ENCODE peak calls at places on chromosomes 12 and 14, in four cellular contexts. One of them, this sample, is unnamed.

GRCh38 chr12:116466536-116466935 is 92.6 kb upstream of the MAP1LC3B2 start:
- DNase-seq in K562: no peak
- DNase-seq in H1: no peak
- DNase-seq in HepG2: no peak
- DNase-seq in this sample: no peak

GRCh38 chr12:65854629-65855028 is 30.3 kb downstream of the HMGA2 start:
- DNase-seq in H1: no peak
- DNase-seq in K562: no peak
- DNase-seq in HepG2: peak; percentile 39
- DNase-seq in this sample: no peak

GRCh38 chr12:92044435-92044834 is 101.2 kb downstream of the BTG1 start:
- DNase-seq in K562: no peak
- DNase-seq in HepG2: no peak
- DNase-seq in H1: no peak
- DNase-seq in this sample: no peak

GRCh38 chr12:123815968-123816367 is 53.9 kb downstream of the DNAH10 start:
- DNase-seq in H1: no peak
- DNase-seq in HepG2: no peak
- DNase-seq in K562: no peak
- DNase-seq in this sample: no peak

GRCh38 chr12:49885663-49886461 is 17.8 kb downstream of the FAIM2 start:
- DNase-seq in K562: no peak
- DNase-seq in H1: no peak
- DNase-seq in HepG2: peak; percentile 47
- DNase-seq in this sample: no peak

GRCh38 chr14:73762375-73762822 is 48.2 kb upstream of the PNMA1 start:
- DNase-seq in K562: peak; percentile 76
- DNase-seq in H1: no peak
- DNase-seq in HepG2: no peak
- DNase-seq in this sample: no peak

GRCh38 chr14:36870776-36871175 is 209.1 kb downstream of the PAX9 start:
- DNase-seq in H1: no peak
- DNase-seq in HepG2: no peak
- DNase-seq in K562: peak; percentile 7
- DNase-seq in this sample: no peak

GRCh38 chr14:94355191-94355794 is 32.2 kb upstream of the SERPINA6 start:
- DNase-seq in HepG2: peak; percentile 85
- DNase-seq in H1: peak; percentile 56
- DNase-seq in K562: peak; percentile 4
- DNase-seq in this sample: no peak

GRCh38 chr14:26394114-26394855 is 203.5 kb downstream of the NOVA1 start:
- DNase-seq in K562: no peak
- DNase-seq in H1: no peak
- DNase-seq in HepG2: no peak
- DNase-seq in this sample: no peak

GRCh38 chr12:102879144-102879763 is 37.8 kb downstream of the PAH start:
- DNase-seq in K562: peak; percentile 47
- DNase-seq in H1: peak; percentile 47
- DNase-seq in HepG2: no peak
- DNase-seq in this sample: peak; percentile 75

GRCh38 chr14:61608245-61609142 is 86.8 kb upstream of the HIF1A start:
- DNase-seq in HepG2: peak; percentile 71
- DNase-seq in H1: no peak
- DNase-seq in K562: no peak
- DNase-seq in this sample: no peak

GRCh38 chr14:60904381-60904780 is 76.5 kb downstream of the TRMT5 start:
- DNase-seq in H1: no peak
- DNase-seq in K562: no peak
- DNase-seq in HepG2: no peak
- DNase-seq in this sample: no peak

GRCh38 chr14:49512147-49512551 is 74.0 kb downstream of the RPS29 start:
- DNase-seq in K562: no peak
- DNase-seq in H1: no peak
- DNase-seq in HepG2: no peak
- DNase-seq in this sample: peak; percentile 21

GRCh38 chr12:2244013-2244861 is 191.4 kb downstream of the CACNA1C start:
- DNase-seq in HepG2: peak; percentile 50
- DNase-seq in K562: no peak
- DNase-seq in H1: peak; percentile 57
- DNase-seq in this sample: no peak

GRCh38 chr12:30000401-30000800 is 216.7 kb upstream of the TMTC1 start:
- DNase-seq in K562: no peak
- DNase-seq in H1: no peak
- DNase-seq in HepG2: no peak
- DNase-seq in this sample: no peak

GRCh38 chr12:31645944-31646343 is 13.5 kb upstream of the ETFBKMT start:
- DNase-seq in K562: no peak
- DNase-seq in H1: no peak
- DNase-seq in HepG2: no peak
- DNase-seq in this sample: no peak

GRCh38 chr12:2582631-2583616 is 211.8 kb upstream of the FKBP4 start:
- DNase-seq in HepG2: peak; percentile 22
- DNase-seq in H1: peak; percentile 23
- DNase-seq in K562: peak; percentile 61
- DNase-seq in this sample: peak; percentile 41

GRCh38 chr14:40870252-40870651 is 736.4 kb upstream of the LRFN5 start:
- DNase-seq in K562: no peak
- DNase-seq in H1: no peak
- DNase-seq in HepG2: no peak
- DNase-seq in this sample: no peak

GRCh38 chr12:62776997-62777396 is 158.0 kb downstream of the PPM1H start:
- DNase-seq in H1: no peak
- DNase-seq in K562: no peak
- DNase-seq in HepG2: no peak
- DNase-seq in this sample: no peak

GRCh38 chr14:40413146-40413545 is 980.9 kb upstream of the FBXO33 start:
- DNase-seq in K562: no peak
- DNase-seq in HepG2: no peak
- DNase-seq in H1: no peak
- DNase-seq in this sample: no peak

GRCh38 chr12:107032266-107032665 is 45.3 kb upstream of the MTERF2 start:
- DNase-seq in HepG2: no peak
- DNase-seq in K562: peak; percentile 27
- DNase-seq in H1: no peak
- DNase-seq in this sample: no peak

GRCh38 chr12:106428379-106428778 is 70.8 kb downstream of the POLR3B start:
- DNase-seq in K562: no peak
- DNase-seq in HepG2: no peak
- DNase-seq in H1: no peak
- DNase-seq in this sample: no peak

GRCh38 chr12:27387473-27387872 is 54.8 kb downstream of the BMAL2 start:
- DNase-seq in HepG2: no peak
- DNase-seq in H1: no peak
- DNase-seq in K562: no peak
- DNase-seq in this sample: no peak

GRCh38 chr14:31420013-31420318 is 384 bp downstream of the HEATR5A start:
- DNase-seq in K562: peak; percentile 66
- DNase-seq in HepG2: peak; percentile 90
- DNase-seq in H1: no peak
- DNase-seq in this sample: peak; percentile 52

GRCh38 chr12:55974308-55974724 is 438 bp downstream of the RAB5B start:
- DNase-seq in HepG2: peak; percentile 31
- DNase-seq in H1: no peak
- DNase-seq in K562: peak; percentile 67
- DNase-seq in this sample: peak; percentile 60

GRCh38 chr12:79108962-79109361 is 244.4 kb downstream of the SYT1 start:
- DNase-seq in K562: no peak
- DNase-seq in H1: no peak
- DNase-seq in HepG2: no peak
- DNase-seq in this sample: no peak

GRCh38 chr12:107912421-107913004 is 138.0 kb downstream of the ASCL4 start:
- DNase-seq in K562: peak; percentile 84
- DNase-seq in HepG2: no peak
- DNase-seq in H1: no peak
- DNase-seq in this sample: peak; percentile 55

GRCh38 chr12:130634866-130635265 is 81.2 kb downstream of the RIMBP2 start:
- DNase-seq in H1: no peak
- DNase-seq in HepG2: no peak
- DNase-seq in K562: no peak
- DNase-seq in this sample: no peak

GRCh38 chr14:100484531-100485267 is 102.5 kb downstream of the BEGAIN start:
- DNase-seq in K562: no peak
- DNase-seq in HepG2: no peak
- DNase-seq in H1: no peak
- DNase-seq in this sample: no peak

GRCh38 chr14:33768458-33768830 is 182.4 kb downstream of the EGLN3 start:
- DNase-seq in HepG2: no peak
- DNase-seq in H1: no peak
- DNase-seq in K562: no peak
- DNase-seq in this sample: no peak

GRCh38 chr14:33762462-33762861 is 188.4 kb downstream of the EGLN3 start:
- DNase-seq in H1: no peak
- DNase-seq in HepG2: no peak
- DNase-seq in K562: no peak
- DNase-seq in this sample: no peak

GRCh38 chr14:33773205-33774030 is 177.5 kb downstream of the EGLN3 start:
- DNase-seq in K562: no peak
- DNase-seq in HepG2: no peak
- DNase-seq in H1: no peak
- DNase-seq in this sample: no peak

GRCh38 chr14:33765251-33765650 is 185.6 kb downstream of the EGLN3 start:
- DNase-seq in HepG2: no peak
- DNase-seq in K562: no peak
- DNase-seq in H1: no peak
- DNase-seq in this sample: no peak

DNA sequence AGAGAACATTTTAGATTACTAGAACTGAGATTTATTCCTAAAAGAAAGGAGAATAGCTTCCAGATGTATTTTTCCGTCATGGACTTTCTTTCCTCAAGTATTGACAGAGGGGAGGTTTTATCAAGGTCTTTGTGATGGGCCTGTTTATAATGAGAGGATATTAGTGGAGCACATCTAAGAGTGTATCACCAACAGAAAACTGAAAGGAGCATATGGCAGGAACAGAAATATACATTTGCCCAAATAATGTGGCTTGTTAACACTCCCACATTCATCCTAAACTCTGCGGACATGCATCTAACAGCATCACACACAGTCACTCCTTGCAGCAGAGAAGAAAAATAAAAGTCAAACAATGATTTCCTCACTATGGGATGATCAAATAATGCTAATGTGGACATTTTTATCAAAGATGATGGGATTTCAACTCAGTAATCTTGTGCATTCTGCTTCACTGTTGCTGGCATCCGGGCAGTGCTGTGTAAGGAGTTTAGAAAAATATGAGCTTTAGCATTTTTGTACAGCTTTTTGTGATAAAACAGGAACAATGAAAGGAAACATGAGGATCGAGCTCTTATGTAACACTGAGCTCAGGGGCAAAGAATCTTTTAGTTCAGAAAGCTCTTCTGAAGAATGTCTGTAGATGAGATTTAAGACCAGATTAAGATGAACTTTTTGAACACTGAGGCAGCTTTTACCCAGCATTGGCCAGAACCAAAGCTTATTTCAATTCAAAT is 183.0 kb downstream of the EGLN3 start:
- DNase-seq in HepG2: no peak
- DNase-seq in K562: no peak
- DNase-seq in H1: no peak
- DNase-seq in this sample: no peak
- TF ChIP-seq PHF8 in HepG2: no peak
- TF ChIP-seq PHF8 in K562: no peak
- TF ChIP-seq PHF8 in H1: no peak
- TF ChIP-seq PHF8 in this sample: no peak

GRCh38 chr12:95622879-95623278 is 71.6 kb upstream of the USP44 start:
- DNase-seq in H1: no peak
- DNase-seq in HepG2: no peak
- DNase-seq in K562: no peak
- DNase-seq in this sample: no peak

GRCh38 chr12:95621725-95622124 is 70.4 kb upstream of the USP44 start:
- DNase-seq in HepG2: no peak
- DNase-seq in H1: no peak
- DNase-seq in K562: no peak
- DNase-seq in this sample: no peak

GRCh38 chr12:95624544-95624943 is 73.3 kb upstream of the USP44 start:
- DNase-seq in HepG2: peak; percentile 28
- DNase-seq in K562: no peak
- DNase-seq in H1: no peak
- DNase-seq in this sample: peak; percentile 37

GRCh38 chr12:95623554-95624170 is 72.4 kb upstream of the USP44 start:
- DNase-seq in H1: peak; percentile 87
- DNase-seq in HepG2: peak; percentile 73
- DNase-seq in K562: peak; percentile 68
- DNase-seq in this sample: peak; percentile 82

GRCh38 chr12:95620171-95620570 is 68.9 kb upstream of the USP44 start:
- DNase-seq in HepG2: no peak
- DNase-seq in H1: no peak
- DNase-seq in K562: no peak
- DNase-seq in this sample: no peak
- TF ChIP-seq RAD21 in HepG2: no peak
- TF ChIP-seq RAD21 in H1: no peak
- TF ChIP-seq RAD21 in K562: no peak
- TF ChIP-seq RAD21 in this sample: no peak

GRCh38 chr14:21525571-21525970 is 575 bp downstream of the SALL2 start:
- DNase-seq in K562: peak; percentile 72
- DNase-seq in HepG2: no peak
- DNase-seq in H1: no peak
- DNase-seq in this sample: no peak
- TF ChIP-seq PHF8 in K562: no peak
- TF ChIP-seq PHF8 in HepG2: no peak
- TF ChIP-seq PHF8 in H1: no peak
- TF ChIP-seq PHF8 in this sample: no peak

GRCh38 chr14:75249958-75250336 is 28.7 kb upstream of the FOS start:
- DNase-seq in H1: no peak
- DNase-seq in K562: no peak
- DNase-seq in HepG2: no peak
- DNase-seq in this sample: no peak
- TF ChIP-seq RAD21 in H1: no peak
- TF ChIP-seq RAD21 in K562: no peak
- TF ChIP-seq RAD21 in HepG2: no peak
- TF ChIP-seq RAD21 in this sample: no peak

GRCh38 chr12:64621257-64621942 is 11.1 kb downstream of the RASSF3 start:
- DNase-seq in H1: no peak
- DNase-seq in K562: no peak
- DNase-seq in HepG2: no peak
- DNase-seq in this sample: no peak

GRCh38 chr12:64616221-64616620 is 5.9 kb downstream of the RASSF3 start:
- DNase-seq in K562: no peak
- DNase-seq in H1: no peak
- DNase-seq in HepG2: no peak
- DNase-seq in this sample: no peak

GRCh38 chr12:64624035-64624434 is 13.7 kb downstream of the RASSF3 start:
- DNase-seq in H1: no peak
- DNase-seq in HepG2: no peak
- DNase-seq in K562: no peak
- DNase-seq in this sample: no peak

GRCh38 chr12:64618953-64619590 is 8.8 kb downstream of the RASSF3 start:
- DNase-seq in HepG2: no peak
- DNase-seq in H1: no peak
- DNase-seq in K562: peak; percentile 76
- DNase-seq in this sample: no peak
- TF ChIP-seq PHF8 in HepG2: no peak
- TF ChIP-seq PHF8 in H1: no peak
- TF ChIP-seq PHF8 in K562: no peak
- TF ChIP-seq PHF8 in this sample: no peak